ENCODE peak calls at places on chromosome 13, in eight cellular contexts. B is esophagus muscularis mucosa, W is breast epithelium, X is HepG2, J is body of pancreas, G is uterus, K is suprapubic skin, P is NB4. U is an unnamed sample.

GRCh38 chr13:35210234-35210633 is 266.3 kb downstream of the MAB21L1 start:
- DNase-seq in W (no peak), J (no peak), B (no peak), G (no peak), P (no peak), X (no peak), K (no peak), U (no peak)

GRCh38 chr13:51619614-51620013 is 35.4 kb downstream of the WDFY2 start:
- DNase-seq in K (no peak), G (no peak), X (no peak), P (no peak), W (no peak), J (no peak), B (no peak), U (no peak)

GRCh38 chr13:110915874-110916670 is 1.2 kb upstream of the ANKRD10 start:
- DNase-seq in B (no peak), X (peak), J (no peak), W (no peak), K (no peak), P (peak), G (no peak), U (no peak)

GRCh38 chr13:52141299-52141698 is 12.4 kb upstream of the NEK5 start:
- DNase-seq in X (no peak), K (no peak), B (no peak), W (no peak), P (no peak), J (no peak), G (no peak), U (no peak)

GRCh38 chr13:36074659-36075058 is 56.5 kb downstream of the DCLK1 start:
- DNase-seq in K (no peak), P (no peak), W (no peak), X (no peak), J (no peak), B (no peak), G (no peak), U (no peak)

GRCh38 chr13:76271728-76272232 is 614.4 kb downstream of the KCTD12 start:
- DNase-seq in K (no peak), P (no peak), B (no peak), J (no peak), W (no peak), G (no peak), X (no peak), U (no peak)

GRCh38 chr13:73851104-73851503 is 283.1 kb downstream of the KLF12 start:
- DNase-seq in X (no peak), K (no peak), B (no peak), W (no peak), P (no peak), G (no peak), J (no peak), U (no peak)

GRCh38 chr13:34290661-34291060 is 472.7 kb downstream of the RFC3 start:
- DNase-seq in G (no peak), P (no peak), B (no peak), K (no peak), X (no peak), W (no peak), J (no peak), U (no peak)

GRCh38 chr13:25630327-25630726 is 258.6 kb downstream of the ATP8A2 start:
- DNase-seq in G (no peak), W (no peak), P (no peak), X (no peak), B (no peak), J (no peak), K (no peak), U (no peak)

GRCh38 chr13:73684750-73685149 is 449.5 kb downstream of the KLF12 start:
- DNase-seq in B (no peak), P (no peak), X (no peak), W (no peak), G (no peak), K (no peak), J (no peak), U (no peak)

GRCh38 chr13:96822900-96823299 is 171.4 kb downstream of the OXGR1 start:
- DNase-seq in X (peak), W (no peak), K (no peak), J (peak), P (peak), G (no peak), B (no peak), U (peak)

GRCh38 chr13:106143392-106143791 is 392.1 kb downstream of the EFNB2 start:
- DNase-seq in P (no peak), J (no peak), G (no peak), X (no peak), B (no peak), W (no peak), K (no peak), U (no peak)

GRCh38 chr13:102879793-102880499 is 34.1 kb downstream of the ERCC5 start:
- DNase-seq in G (no peak), X (no peak), P (no peak), W (no peak), B (no peak), J (no peak), K (no peak), U (no peak)

GRCh38 chr13:29589234-29589633 is 6.3 kb downstream of the SLC7A1 start:
- DNase-seq in K (no peak), X (no peak), P (no peak), J (no peak), B (no peak), W (no peak), G (no peak), U (no peak)

GRCh38 chr13:46172531-46172991 is 9.4 kb downstream of the LCP1 start:
- DNase-seq in W (no peak), B (no peak), K (no peak), X (no peak), P (peak), G (no peak), J (no peak), U (no peak)

GRCh38 chr13:51246411-51247298 is 24.5 kb downstream of the FAM124A start:
- DNase-seq in W (no peak), K (no peak), X (no peak), J (no peak), P (no peak), B (no peak), G (no peak), U (peak)

GRCh38 chr13:93386191-93386590 is 159.6 kb downstream of the GPC6 start:
- DNase-seq in X (no peak), J (no peak), K (no peak), B (no peak), W (no peak), G (no peak), P (no peak), U (no peak)

GRCh38 chr13:56216221-56216620 is 924.5 kb upstream of the PRR20A start:
- DNase-seq in P (no peak), G (no peak), J (no peak), X (no peak), W (no peak), K (no peak), B (no peak), U (no peak)

GRCh38 chr13:27446986-27447583 is 3.3 kb downstream of the MTIF3 start:
- DNase-seq in X (no peak), G (no peak), J (no peak), P (no peak), W (no peak), B (no peak), K (no peak), U (no peak)

GRCh38 chr13:39038569-39038898 is 278 bp downstream of the NHLRC3 start:
- DNase-seq in B (no peak), X (peak), J (no peak), K (no peak), G (peak), W (no peak), P (peak), U (no peak)

GRCh38 chr13:53138369-53139036 is 109.9 kb downstream of the OLFM4 start:
- DNase-seq in G (peak), P (no peak), J (no peak), X (no peak), W (no peak), K (peak), B (no peak), U (no peak)

GRCh38 chr13:33945477-33945876 is 127.5 kb downstream of the RFC3 start:
- DNase-seq in X (no peak), J (no peak), B (no peak), G (no peak), K (no peak), P (no peak), W (no peak), U (no peak)

GRCh38 chr13:85543144-85543543 is 256.1 kb downstream of the SLITRK6 start:
- DNase-seq in K (no peak), P (no peak), B (no peak), J (no peak), X (no peak), G (no peak), W (no peak), U (no peak)

GRCh38 chr13:51221674-51222509 is at the start of gene FAM124A:
- DNase-seq in J (peak), P (peak), G (peak), X (no peak), B (no peak), W (no peak), K (no peak), U (peak)

GRCh38 chr13:84405286-84405685 is 523.0 kb upstream of the SLITRK1 start:
- DNase-seq in J (no peak), X (no peak), G (no peak), B (no peak), W (no peak), P (no peak), K (no peak), U (no peak)

GRCh38 chr13:35914662-35915061 is 216.5 kb downstream of the DCLK1 start:
- DNase-seq in X (no peak), K (no peak), P (no peak), G (no peak), J (no peak), W (no peak), B (no peak), U (no peak)

GRCh38 chr13:90846956-90847355 is 500.5 kb upstream of the MIR17HG start:
- DNase-seq in X (no peak), J (no peak), G (no peak), K (no peak), B (no peak), P (no peak), W (no peak), U (no peak)

GRCh38 chr13:40668335-40668734 is 1.9 kb upstream of the FOXO1 start:
- DNase-seq in W (no peak), J (no peak), B (peak), X (peak), K (peak), P (peak), G (peak), U (peak)

GRCh38 chr13:99339736-99340392 is 32.7 kb upstream of the GPR183 start:
- DNase-seq in J (no peak), G (no peak), K (no peak), B (peak), P (no peak), W (no peak), X (no peak), U (peak)

GRCh38 chr13:107907065-107907464 is 308.3 kb downstream of the LIG4 start:
- DNase-seq in K (no peak), B (no peak), P (no peak), G (no peak), X (no peak), J (no peak), W (no peak), U (no peak)

GRCh38 chr13:47241446-47241845 is 344.6 kb upstream of the HTR2A start:
- DNase-seq in B (no peak), P (no peak), G (no peak), K (no peak), W (no peak), J (no peak), X (no peak), U (no peak)

GRCh38 chr13:109211616-109212015 is 574.8 kb downstream of the IRS2 start:
- DNase-seq in X (no peak), K (no peak), W (no peak), J (no peak), G (no peak), B (no peak), P (no peak), U (no peak)

GRCh38 chr13:20190481-20191310 is 2.0 kb downstream of the GJB2 start:
- DNase-seq in B (peak), K (no peak), P (no peak), J (no peak), W (no peak), G (no peak), X (no peak), U (no peak)

GRCh38 chr13:49694446-49694845 is 3.2 kb upstream of the EBPL start:
- DNase-seq in W (no peak), B (no peak), X (no peak), K (no peak), G (no peak), P (no peak), J (no peak), U (no peak)

GRCh38 chr13:30934381-30934780 is 1.9 kb downstream of the TEX26 start:
- DNase-seq in X (peak), J (no peak), B (peak), W (no peak), G (no peak), K (no peak), P (peak), U (no peak)
- TF ChIP-seq CTCF in X (peak), J (no peak), B (no peak), W (no peak), G (no peak), K (no peak), P (no peak), U (no peak)

GRCh38 chr13:114107686-114108081 is 24.7 kb downstream of the RASA3 start:
- DNase-seq in K (peak), W (peak), J (no peak), B (no peak), X (no peak), P (no peak), G (peak), U (no peak)
- TF ChIP-seq POLR2A in K (no peak), W (no peak), J (no peak), B (no peak), X (no peak), P (no peak), G (no peak), U (no peak)

GRCh38 chr13:32016631-32017030 is 14.9 kb upstream of the FRY start:
- DNase-seq in K (no peak), B (no peak), J (no peak), X (no peak), G (no peak), W (no peak), P (no peak), U (no peak)

GRCh38 chr13:32019612-32020233 is 11.9 kb upstream of the FRY start:
- DNase-seq in P (peak), X (peak), G (peak), W (no peak), K (no peak), B (no peak), J (peak), U (peak)

GRCh38 chr13:32016119-32016518 is 15.5 kb upstream of the FRY start:
- DNase-seq in G (no peak), W (no peak), B (no peak), P (no peak), K (no peak), X (no peak), J (no peak), U (no peak)

GRCh38 chr13:32021785-32022184 is 9.8 kb upstream of the FRY start:
- DNase-seq in B (no peak), J (no peak), W (no peak), X (no peak), G (no peak), P (no peak), K (no peak), U (no peak)

GRCh38 chr13:32017449-32017848 is 14.1 kb upstream of the FRY start:
- DNase-seq in J (no peak), X (no peak), W (no peak), K (no peak), P (peak), B (no peak), G (no peak), U (no peak)
- TF ChIP-seq CTCF in J (no peak), X (no peak), W (no peak), K (no peak), P (no peak), B (no peak), G (no peak), U (no peak)

GRCh38 chr13:114065141-114065925 is 67.1 kb downstream of the RASA3 start:
- DNase-seq in P (peak), J (peak), X (peak), W (peak), G (peak), B (peak), K (peak), U (peak)
- TF ChIP-seq POLR2A in P (peak), J (peak), X (no peak), W (no peak), G (peak), B (no peak), K (no peak), U (peak)

U was measured in prostate gland.